ENCODE peak calls at places on chromosome 2, in nine cellular contexts. R, W, E, U, G, A, Z, O and I are unnamed samples.

GRCh38 chr2:119369845-119370244 is 3.1 kb downstream of the DBI start:
- DNase-seq in R (no peak), W (no peak), E (no peak), U (no peak), G (no peak), A (no peak), Z (no peak), O (no peak), I (no peak)

GRCh38 chr2:20723543-20723942 is 56.6 kb downstream of the GDF7 start:
- DNase-seq in R (no peak), W (no peak), E (no peak), U (no peak), G (no peak), A (no peak), Z (no peak), O (peak; percentile 28), I (no peak)

GRCh38 chr2:6352906-6353515 is 512.7 kb downstream of the CMPK2 start:
- DNase-seq in R (peak; percentile 46), W (no peak), E (no peak), U (no peak), G (peak; percentile 56), A (no peak), Z (no peak), O (no peak), I (peak; percentile 72)

GRCh38 chr2:86050301-86050700 is 55.4 kb downstream of the POLR1A start:
- DNase-seq in R (no peak), W (no peak), E (no peak), U (no peak), G (no peak), A (no peak), Z (no peak), O (no peak), I (no peak)

GRCh38 chr2:88596141-88596830 is 31.0 kb downstream of the EIF2AK3 start:
- DNase-seq in R (no peak), W (no peak), E (no peak), U (no peak), G (no peak), A (no peak), Z (no peak), O (no peak), I (no peak)

GRCh38 chr2:45586600-45586999 is 24.5 kb downstream of the SRBD1 start:
- DNase-seq in R (no peak), W (no peak), E (no peak), U (no peak), G (peak; percentile 0), A (no peak), Z (no peak), O (no peak), I (no peak)

GRCh38 chr2:5720426-5720825 is 28.2 kb downstream of the SOX11 start:
- DNase-seq in R (peak; percentile 22), W (no peak), E (no peak), U (no peak), G (no peak), A (no peak), Z (no peak), O (no peak), I (peak; percentile 38)

GRCh38 chr2:240879105-240879504 is 10.5 kb downstream of the AGXT start:
- DNase-seq in R (no peak), W (no peak), E (no peak), U (no peak), G (no peak), A (no peak), Z (no peak), O (no peak), I (no peak)

GRCh38 chr2:198141726-198142125 is 337.3 kb downstream of the PLCL1 start:
- DNase-seq in R (no peak), W (no peak), E (no peak), U (peak; percentile 6), G (no peak), A (no peak), Z (no peak), O (peak; percentile 3), I (no peak)

GRCh38 chr2:20600756-20601325 is 50.1 kb downstream of the HS1BP3 start:
- DNase-seq in R (no peak), W (no peak), E (no peak), U (peak; percentile 59), G (peak; percentile 3), A (no peak), Z (no peak), O (peak; percentile 61), I (no peak)

GRCh38 chr2:106686814-106687213 is 199.2 kb downstream of the ST6GAL2 start:
- DNase-seq in R (no peak), W (no peak), E (no peak), U (no peak), G (no peak), A (no peak), Z (no peak), O (no peak), I (no peak)

GRCh38 chr2:127080226-127080940 is 26.6 kb downstream of the BIN1 start:
- DNase-seq in R (no peak), W (peak; percentile 47), E (peak; percentile 59), U (no peak), G (no peak), A (no peak), Z (peak; percentile 66), O (no peak), I (no peak)

GRCh38 chr2:9883897-9884296 is 40.6 kb downstream of the TAF1B start:
- DNase-seq in R (no peak), W (no peak), E (no peak), U (no peak), G (no peak), A (no peak), Z (no peak), O (no peak), I (no peak)

GRCh38 chr2:56168163-56168562 is 15.6 kb upstream of the CCDC85A start:
- DNase-seq in R (no peak), W (no peak), E (no peak), U (peak; percentile 33), G (peak; percentile 29), A (no peak), Z (no peak), O (peak; percentile 47), I (peak; percentile 85)

GRCh38 chr2:239267411-239267941 is 133.3 kb downstream of the HDAC4 start:
- DNase-seq in R (peak; percentile 18), W (peak; percentile 94), E (peak; percentile 92), U (peak; percentile 76), G (no peak), A (no peak), Z (peak; percentile 87), O (peak; percentile 84), I (no peak)

GRCh38 chr2:7031424-7032245 is 114.4 kb downstream of the RNF144A start:
- DNase-seq in R (peak; percentile 97), W (peak; percentile 78), E (peak; percentile 17), U (peak; percentile 79), G (peak; percentile 98), A (no peak), Z (no peak), O (peak; percentile 68), I (peak; percentile 99)

GRCh38 chr2:216989335-216990129 is 129.7 kb upstream of the TNP1 start:
- DNase-seq in R (no peak), W (no peak), E (no peak), U (peak; percentile 11), G (no peak), A (no peak), Z (no peak), O (peak; percentile 29), I (peak; percentile 4)

GRCh38 chr2:113167115-113167932 is 6.4 kb upstream of the PSD4 start:
- DNase-seq in R (no peak), W (peak; percentile 30), E (peak; percentile 60), U (no peak), G (peak; percentile 1), A (no peak), Z (no peak), O (no peak), I (peak; percentile 99)

GRCh38 chr2:165161510-165161909 is 42.3 kb downstream of the SCN3A start:
- DNase-seq in R (peak; percentile 16), W (no peak), E (no peak), U (peak; percentile 18), G (no peak), A (no peak), Z (no peak), O (peak; percentile 79), I (no peak)

GRCh38 chr2:240436626-240437180 is 1.2 kb downstream of the GPC1 start:
- DNase-seq in R (no peak), W (no peak), E (no peak), U (peak; percentile 38), G (peak; percentile 21), A (no peak), Z (peak; percentile 39), O (peak; percentile 31), I (no peak)

GRCh38 chr2:80778704-80779103 is 474.2 kb upstream of the LRRTM1 start:
- DNase-seq in R (no peak), W (no peak), E (no peak), U (no peak), G (no peak), A (no peak), Z (no peak), O (no peak), I (no peak)

GRCh38 chr2:145185696-145186095 is 665.8 kb upstream of the ZEB2 start:
- DNase-seq in R (peak; percentile 25), W (no peak), E (no peak), U (peak; percentile 66), G (no peak), A (no peak), Z (no peak), O (peak; percentile 22), I (peak; percentile 41)